ENCODE peak calls at places on chromosomes 1 and 21, in four cellular contexts. M, J, I and N are unnamed samples.

GRCh38 chr1:107935396-107936064 is 29.4 kb downstream of the VAV3 start:
- DNase-seq in J (no peak), I (no peak), M (no peak), N (no peak)

GRCh38 chr1:26278303-26278702 is 1.6 kb upstream of the SH3BGRL3 start:
- DNase-seq in M (no peak), I (peak; percentile 90), J (no peak), N (peak; percentile 68)

GRCh38 chr1:147172168-147173016 is at the start of gene PRKAB2:
- DNase-seq in I (peak; percentile 97), J (peak; percentile 98), M (peak; percentile 97), N (peak; percentile 97)

GRCh38 chr1:240212552-240212951 is 120.9 kb downstream of the FMN2 start:
- DNase-seq in I (no peak), M (no peak), J (no peak), N (no peak)

GRCh38 chr1:64343105-64343960 is 126.6 kb upstream of the CACHD1 start:
- DNase-seq in J (no peak), M (no peak), I (no peak), N (no peak)

GRCh38 chr1:185939142-185939541 is 205.0 kb downstream of the HMCN1 start:
- DNase-seq in M (no peak), J (no peak), I (no peak), N (no peak)

GRCh38 chr1:178690496-178690895 is 34.5 kb upstream of the RALGPS2 start:
- DNase-seq in M (no peak), J (no peak), I (no peak), N (no peak)

GRCh38 chr1:46719689-46720088 is 775 bp upstream of the EFCAB14 start:
- DNase-seq in J (no peak), I (peak; percentile 59), M (no peak), N (peak; percentile 81)

GRCh38 chr1:32872189-32872898 is 1.6 kb upstream of the FNDC5 start:
- DNase-seq in M (no peak), I (peak; percentile 75), J (peak; percentile 98), N (peak; percentile 74)

GRCh38 chr1:16925635-16926490 is 4.1 kb downstream of the CROCC start:
- DNase-seq in I (no peak), J (no peak), M (no peak), N (no peak)

GRCh38 chr1:173134029-173134428 is 73.1 kb downstream of the TNFSF4 start:
- DNase-seq in J (no peak), I (no peak), M (no peak), N (no peak)

GRCh38 chr1:44884746-44885145 is 41.7 kb upstream of the PTCH2 start:
- DNase-seq in I (no peak), M (peak; percentile 89), J (no peak), N (no peak)

GRCh38 chr1:160550572-160551034 is 27.5 kb upstream of the SLAMF6 start:
- DNase-seq in I (no peak), M (no peak), J (peak; percentile 81), N (no peak)

GRCh38 chr1:176785810-176786209 is 322.8 kb downstream of the PAPPA2 start:
- DNase-seq in M (no peak), J (no peak), I (no peak), N (no peak)

GRCh38 chr1:17527036-17527914 is 12.2 kb upstream of the ARHGEF10L start:
- DNase-seq in J (no peak), M (no peak), I (peak; percentile 40), N (no peak)

GRCh38 chr1:210792703-210793102 is 341.2 kb downstream of the KCNH1 start:
- DNase-seq in J (no peak), I (no peak), M (no peak), N (no peak)

GRCh38 chr1:24727490-24728214 is 17.6 kb upstream of the CLIC4 start:
- DNase-seq in J (no peak), M (peak; percentile 94), I (peak; percentile 76), N (peak; percentile 66)

GRCh38 chr1:234683127-234683855 is 73.3 kb upstream of the IRF2BP2 start:
- DNase-seq in I (no peak), M (peak; percentile 50), J (no peak), N (no peak)

GRCh38 chr21:44948426-44949120 is 8.7 kb downstream of the SLX9 start:
- DNase-seq in I (no peak), J (no peak), M (no peak), N (no peak)

GRCh38 chr1:71689635-71690034 is 592.7 kb downstream of the NEGR1 start:
- DNase-seq in M (no peak), J (no peak), I (no peak), N (no peak)

GRCh38 chr1:112396668-112397025 is 633 bp downstream of the CTTNBP2NL start:
- DNase-seq in I (no peak), M (no peak), J (no peak), N (no peak)

GRCh38 chr1:42916839-42917495 is 41.7 kb downstream of the SLC2A1 start:
- DNase-seq in M (no peak), J (peak; percentile 36), I (no peak), N (no peak)

GRCh38 chr1:174998569-174999215 is 1.1 kb upstream of the CACYBP start:
- DNase-seq in J (no peak), I (peak; percentile 40), M (no peak), N (peak; percentile 40)

GRCh38 chr1:161185282-161185682 is 8.0 kb upstream of the B4GALT3 start:
- DNase-seq in J (no peak), I (peak; percentile 83), M (no peak), N (peak; percentile 58)

GRCh38 chr1:14913475-14914155 is 239.9 kb upstream of the TMEM51 start:
- DNase-seq in M (no peak), I (no peak), J (no peak), N (no peak)

GRCh38 chr1:45037456-45037855 is 25.4 kb downstream of the UROD start:
- DNase-seq in M (peak; percentile 8), I (no peak), J (no peak), N (no peak)

GRCh38 chr1:56940039-56940438 is 25.8 kb downstream of the C8B start:
- DNase-seq in M (no peak), J (no peak), I (no peak), N (no peak)

GRCh38 chr1:8985915-8986813 is 40.1 kb downstream of the SLC2A7 start:
- DNase-seq in I (peak; percentile 80), M (no peak), J (no peak), N (peak; percentile 88)

GRCh38 chr1:164983023-164983650 is 373.4 kb downstream of the LMX1A start:
- DNase-seq in M (peak; percentile 37), J (no peak), I (no peak), N (no peak)

DNA sequence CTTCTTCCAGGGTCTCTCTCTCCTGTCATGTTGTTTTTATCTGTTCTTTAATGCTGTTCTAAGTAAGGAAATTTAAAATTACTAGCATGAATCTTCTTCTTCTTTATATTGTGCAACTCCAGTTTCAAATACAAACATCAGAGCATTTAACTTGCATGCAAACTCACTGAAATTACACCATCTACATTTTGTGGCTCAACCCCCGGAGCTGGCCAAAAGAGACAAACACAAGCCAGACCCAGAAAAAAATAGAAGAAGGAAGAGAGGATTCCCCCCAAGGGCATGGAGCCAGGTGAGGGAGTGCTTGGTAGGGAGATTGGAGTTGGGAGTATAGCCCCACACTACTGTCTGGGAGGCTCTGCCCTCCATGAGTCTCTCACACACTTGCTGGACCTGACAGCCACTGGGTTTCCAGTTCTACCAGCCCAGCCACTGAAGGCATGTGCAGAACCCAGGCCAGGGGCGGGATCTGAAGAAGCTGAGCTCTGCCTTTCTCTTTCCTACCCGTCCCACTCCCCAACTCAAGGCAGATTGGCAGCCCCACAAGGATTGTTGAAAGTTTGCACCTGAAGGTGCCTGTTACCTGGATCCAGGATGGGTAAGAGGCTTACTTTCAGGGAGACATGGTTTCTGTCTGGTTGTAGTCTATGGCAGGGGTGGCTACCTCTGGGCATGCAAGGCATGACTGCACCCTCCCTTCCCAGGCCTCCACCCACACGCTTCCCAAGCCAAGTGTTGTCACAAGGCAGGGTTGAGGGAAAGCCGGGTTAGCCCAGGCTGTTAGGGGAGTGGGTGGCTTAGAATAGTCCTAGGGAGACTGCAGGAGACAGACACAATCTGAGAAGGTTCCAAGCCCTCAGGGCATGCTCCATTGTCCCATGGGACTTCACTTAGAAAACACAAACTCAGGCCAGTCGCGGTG is 297.2 kb downstream of the TGFB2 start:
- DNase-seq in I (no peak), M (no peak), J (no peak), N (no peak)
- TF ChIP-seq POLR2AphosphoS5 in I (no peak), M (no peak), J (no peak), N (no peak)

GRCh38 chr1:7422561-7422960 is 348.5 kb upstream of the VAMP3 start:
- DNase-seq in I (no peak), M (no peak), J (no peak), N (no peak)
- H3K4me3 ChIP-seq in I (no peak overlapping the region), M (no peak overlapping the region), J (no peak overlapping the region), N (no peak overlapping the region)

GRCh38 chr1:94265931-94266330 is 28.5 kb upstream of the ARHGAP29 start:
- DNase-seq in M (no peak), J (no peak), I (no peak), N (no peak)

GRCh38 chr1:94260635-94261387 is 23.4 kb upstream of the ARHGAP29 start:
- DNase-seq in M (no peak), J (no peak), I (no peak), N (no peak)

GRCh38 chr1:94259635-94260289 is 22.4 kb upstream of the ARHGAP29 start:
- DNase-seq in J (no peak), M (no peak), I (no peak), N (no peak)

GRCh38 chr1:94269921-94270320 is 32.5 kb upstream of the ARHGAP29 start:
- DNase-seq in J (no peak), I (no peak), M (no peak), N (no peak)

GRCh38 chr1:94265011-94265422 is 27.6 kb upstream of the ARHGAP29 start:
- DNase-seq in I (no peak), J (no peak), M (no peak), N (peak; percentile 60)
- TF ChIP-seq EP300 in I (no peak), J (no peak), M (no peak), N (no peak)

DNA sequence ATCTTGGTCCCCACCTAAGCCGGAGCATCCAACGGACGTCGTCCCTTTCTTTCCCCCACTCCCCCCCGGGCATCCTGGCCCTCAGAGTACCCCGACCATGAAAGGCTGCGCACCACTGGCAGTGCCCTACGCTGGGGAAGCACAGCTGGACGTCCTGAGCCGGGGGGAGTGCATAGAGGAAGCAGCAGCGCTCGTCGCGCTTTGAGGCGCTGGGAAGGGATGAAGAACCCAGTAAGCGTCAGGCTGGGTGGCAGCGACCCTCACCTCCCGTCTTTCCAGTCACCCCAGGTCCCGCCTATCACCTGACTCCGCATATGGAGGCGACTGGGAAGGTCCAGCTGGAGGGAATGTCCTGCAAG is 5.7 kb downstream of the MAP3K6 start:
- DNase-seq in J (no peak), I (no peak), M (no peak), N (no peak)
- TF ChIP-seq POLR2AphosphoS5 in J (no peak), I (no peak), M (no peak), N (no peak)